ENCODE peak calls at places on chromosomes 6 and 20, in nine cellular contexts. E is stimulated activated CD4-positive, alpha-beta T cell treated with anti-CD3 and anti-CD28 coated beads, Interleukin-1b, Interleukin-23, amount 100 ng/mL, for 24 hours; K is KBM-7; P is HFF-Myc; Y is hepatic stellate cell; A is H9; M is stimulated activated CD8-positive, alpha-beta memory T cell treated with anti-CD3 and anti-CD28 coated beads, Interleukin-15, amount 100 ng/mL, for 4 hours; Q is neural progenitor cell; B is endodermal cell. O is an unnamed sample.

GRCh38 chr6:130743175-130743574 is 84.0 kb upstream of the SMLR1 start:
- DNase-seq in A (peak; percentile 75), P (no peak), M (no peak), Q (peak; percentile 56), K (no peak), Y (no peak), E (no peak), B (peak; percentile 84), O (no peak)

GRCh38 chr6:169237496-169238134 is 16.0 kb downstream of the THBS2 start:
- DNase-seq in A (no peak), Y (no peak), E (no peak), Q (no peak), B (no peak), M (no peak), P (no peak), K (no peak), O (no peak)

GRCh38 chr6:144008501-144009245 is 614 bp upstream of the PLAGL1 start:
- DNase-seq in Q (peak; percentile 23), M (no peak), A (peak; percentile 67), P (no peak), Y (no peak), K (no peak), E (no peak), B (peak; percentile 78), O (no peak)

GRCh38 chr6:137095093-137095492 is 50.3 kb upstream of the IL20RA start:
- DNase-seq in E (no peak), P (no peak), M (no peak), A (no peak), Q (no peak), Y (no peak), K (no peak), B (no peak), O (no peak)

GRCh38 chr6:44921787-44922186 is 406.3 kb upstream of the RUNX2 start:
- DNase-seq in A (no peak), E (no peak), Y (no peak), K (no peak), M (no peak), P (no peak), B (peak; percentile 42), Q (no peak), O (peak; percentile 60)

GRCh38 chr20:6075428-6076219 is 21.8 kb upstream of the LRRN4 start:
- DNase-seq in A (no peak), B (no peak), K (no peak), Y (no peak), E (no peak), P (no peak), M (no peak), Q (no peak), O (no peak)

GRCh38 chr6:9614778-9615177 is 800.1 kb downstream of the TFAP2A start:
- DNase-seq in P (no peak), M (no peak), A (no peak), E (no peak), K (no peak), Y (no peak), B (no peak), Q (no peak), O (no peak)

GRCh38 chr6:46963626-46964025 is 41.9 kb upstream of the ADGRF5 start:
- DNase-seq in Y (peak; percentile 16), B (no peak), E (no peak), Q (no peak), M (no peak), K (no peak), P (no peak), A (no peak), O (no peak)

GRCh38 chr6:139568956-139569538 is 194.6 kb upstream of the CITED2 start:
- DNase-seq in Y (peak; percentile 86), B (no peak), A (no peak), M (no peak), P (no peak), E (no peak), K (no peak), Q (no peak), O (no peak)

GRCh38 chr6:82735790-82736189 is 329.9 kb downstream of the UBE3D start:
- DNase-seq in Y (no peak), B (no peak), E (no peak), Q (no peak), A (no peak), M (no peak), K (no peak), P (no peak), O (no peak)

GRCh38 chr6:129552413-129552812 is 157.6 kb downstream of the ARHGAP18 start:
- DNase-seq in E (no peak), B (no peak), Y (no peak), M (no peak), Q (no peak), K (no peak), A (no peak), P (no peak), O (no peak)